ENCODE peak calls at places on chromosomes 3 and 15, in eight cellular contexts. C is spleen, I is fibroblast of the aortic adventitia, D is OCI-LY7, N is ovary, A is pancreas, M is lower leg skin, K is colonic mucosa. F is an unnamed sample.

GRCh38 chr3:190385835-190386688 is 1.9 kb upstream of the CLDN16 start:
- DNase-seq in C (no peak), M (no peak), K (no peak), D (no peak), N (no peak), I (peak; percentile 98), A (no peak), F (peak; percentile 94)

GRCh38 chr15:92864127-92864814 is 35.9 kb upstream of the CHD2 start:
- DNase-seq in I (no peak), N (no peak), A (no peak), C (no peak), D (peak; percentile 51), M (no peak), K (peak; percentile 3), F (no peak)

GRCh38 chr15:77710171-77710570 is 77.5 kb upstream of the LINGO1 start:
- DNase-seq in I (no peak), N (no peak), D (no peak), C (no peak), K (no peak), A (no peak), M (no peak), F (no peak)

GRCh38 chr3:125212509-125213372 is at the start of gene SLC12A8:
- DNase-seq in D (no peak), M (peak; percentile 84), A (peak; percentile 39), I (no peak), N (no peak), K (peak; percentile 66), C (no peak), F (no peak)

GRCh38 chr3:126878664-126879063 is 104.3 kb upstream of the PLXNA1 start:
- DNase-seq in A (no peak), N (peak; percentile 3), K (no peak), C (no peak), M (no peak), D (no peak), I (no peak), F (no peak)

GRCh38 chr3:10635446-10636076 is 130.2 kb upstream of the ATP2B2 start:
- DNase-seq in D (no peak), K (no peak), C (peak; percentile 22), A (no peak), N (no peak), M (peak; percentile 54), I (no peak), F (no peak)

GRCh38 chr3:72582211-72582878 is 265.9 kb downstream of the SHQ1 start:
- DNase-seq in C (no peak), K (no peak), I (no peak), M (no peak), A (peak; percentile 20), D (peak; percentile 13), N (no peak), F (no peak)

GRCh38 chr15:94709319-94709718 is 478.0 kb downstream of the MCTP2 start:
- DNase-seq in A (no peak), D (no peak), M (no peak), N (no peak), C (no peak), K (no peak), I (no peak), F (no peak)

GRCh38 chr3:128875556-128876120 is 3.8 kb upstream of the ACAD9 start:
- DNase-seq in I (no peak), M (no peak), K (peak; percentile 28), D (peak; percentile 54), N (no peak), A (no peak), C (peak; percentile 78), F (no peak)

GRCh38 chr3:59101091-59101738 is 51.4 kb upstream of the CFAP20DC start:
- DNase-seq in C (no peak), I (peak; percentile 61), D (no peak), A (no peak), K (no peak), M (no peak), N (no peak), F (peak; percentile 17)

GRCh38 chr15:101617390-101617965 is 34.7 kb downstream of the TM2D3 start:
- DNase-seq in A (no peak), I (peak; percentile 72), K (no peak), D (no peak), N (no peak), M (no peak), C (no peak), F (no peak)

GRCh38 chr3:125240496-125240895 is 27.9 kb upstream of the SLC12A8 start:
- DNase-seq in C (no peak), A (no peak), I (peak; percentile 30), D (no peak), K (no peak), N (no peak), M (no peak), F (no peak)

GRCh38 chr3:46298871-46299607 is 54.9 kb upstream of the CCR2 start:
- DNase-seq in K (no peak), M (no peak), I (no peak), D (no peak), C (no peak), N (no peak), A (no peak), F (no peak)

GRCh38 chr3:181176610-181177009 is 187.1 kb upstream of the DNAJC19 start:
- DNase-seq in D (peak; percentile 14), M (no peak), N (peak; percentile 56), C (no peak), A (peak; percentile 50), K (peak; percentile 52), I (peak; percentile 67), F (peak; percentile 59)

GRCh38 chr15:20353966-20354883 is 187.4 kb downstream of the GOLGA6L6 start:
- DNase-seq in C (peak; percentile 80), D (no peak), N (peak; percentile 31), M (peak; percentile 87), A (no peak), I (no peak), K (no peak), F (no peak)

GRCh38 chr3:65687741-65688140 is 351.0 kb downstream of the MAGI1 start:
- DNase-seq in N (no peak), K (no peak), M (no peak), C (no peak), I (no peak), D (no peak), A (no peak), F (no peak)

GRCh38 chr3:53261712-53262111 is 5.9 kb upstream of the TKT start:
- DNase-seq in C (peak; percentile 58), N (no peak), D (no peak), I (no peak), A (no peak), M (no peak), K (no peak), F (no peak)

GRCh38 chr3:129703913-129704312 is 97.4 kb upstream of the PLXND1 start:
- DNase-seq in A (no peak), N (no peak), D (no peak), M (no peak), K (no peak), C (no peak), I (peak; percentile 67), F (no peak)

GRCh38 chr15:40333922-40334492 is 6.7 kb downstream of the CCDC9B start:
- DNase-seq in D (peak; percentile 9), M (peak; percentile 91), N (peak; percentile 47), I (peak; percentile 64), C (peak; percentile 87), A (no peak), K (peak; percentile 47), F (peak; percentile 77)

GRCh38 chr15:29596266-29596665 is 226.0 kb downstream of the TJP1 start:
- DNase-seq in K (no peak), A (no peak), M (no peak), D (peak; percentile 2), N (no peak), C (no peak), I (peak; percentile 73), F (peak; percentile 32)

GRCh38 chr15:77066961-77067690 is 3.8 kb downstream of the TSPAN3 start:
- DNase-seq in A (no peak), C (no peak), N (no peak), K (no peak), I (no peak), D (no peak), M (no peak), F (no peak)

GRCh38 chr3:39637807-39638206 is 170.3 kb downstream of the MOBP start:
- DNase-seq in M (no peak), N (no peak), C (no peak), I (peak; percentile 31), D (no peak), A (no peak), K (no peak), F (peak; percentile 20)
- TF ChIP-seq CTCF in M (no peak), N (no peak), C (no peak), I (peak; percentile 24), D (peak; percentile 51), A (no peak), K (no peak), F (peak; percentile 29)

DNA sequence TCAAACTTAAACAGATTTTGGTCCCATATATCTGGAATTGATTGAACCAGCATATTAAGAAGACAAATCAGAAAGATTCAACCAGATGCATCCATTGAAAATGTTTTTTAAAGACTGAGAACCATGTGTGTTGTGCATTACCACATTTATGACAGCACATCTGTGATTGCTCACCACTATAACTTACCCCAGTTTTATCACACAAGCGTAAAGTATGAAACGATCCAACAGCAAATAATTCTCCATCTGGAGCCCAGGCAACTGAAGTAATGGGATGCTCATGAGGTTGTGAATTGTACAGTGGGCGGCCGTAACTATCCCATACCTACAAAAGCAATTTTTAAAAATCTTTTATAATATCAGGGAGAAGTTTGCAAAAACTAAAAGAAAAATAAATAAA is 43.2 kb downstream of the IFT80 start:
- DNase-seq in N (no peak), C (no peak), K (no peak), I (no peak), A (no peak), D (no peak), M (no peak), F (no peak)
- TF ChIP-seq CTCF in N (no peak), C (no peak), K (no peak), I (no peak), A (no peak), D (no peak), M (no peak), F (no peak)

DNA sequence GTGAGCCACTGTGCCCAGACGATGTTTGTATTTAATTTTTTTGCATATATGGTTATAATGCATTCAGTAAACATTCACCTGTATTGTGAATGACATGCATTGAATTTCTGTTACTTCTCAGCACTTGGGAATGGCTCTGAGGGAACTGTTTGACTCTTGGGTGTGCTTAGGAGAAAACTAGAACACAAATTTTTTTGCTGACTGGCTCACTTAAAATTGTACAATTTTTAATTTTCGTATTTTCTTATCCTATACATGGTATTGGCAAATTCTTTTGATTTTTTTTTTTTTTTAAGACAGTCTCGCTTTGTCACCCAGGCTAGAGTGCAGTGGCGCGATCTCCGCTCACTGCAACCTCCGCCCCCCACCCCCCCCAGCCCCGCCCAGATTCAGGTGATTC is 7.2 kb downstream of the ATP11B start:
- DNase-seq in D (no peak), A (no peak), N (no peak), K (no peak), C (no peak), I (no peak), M (no peak), F (no peak)
- TF ChIP-seq CTCF in D (no peak), A (no peak), N (no peak), K (no peak), C (no peak), I (no peak), M (no peak), F (no peak)

DNA sequence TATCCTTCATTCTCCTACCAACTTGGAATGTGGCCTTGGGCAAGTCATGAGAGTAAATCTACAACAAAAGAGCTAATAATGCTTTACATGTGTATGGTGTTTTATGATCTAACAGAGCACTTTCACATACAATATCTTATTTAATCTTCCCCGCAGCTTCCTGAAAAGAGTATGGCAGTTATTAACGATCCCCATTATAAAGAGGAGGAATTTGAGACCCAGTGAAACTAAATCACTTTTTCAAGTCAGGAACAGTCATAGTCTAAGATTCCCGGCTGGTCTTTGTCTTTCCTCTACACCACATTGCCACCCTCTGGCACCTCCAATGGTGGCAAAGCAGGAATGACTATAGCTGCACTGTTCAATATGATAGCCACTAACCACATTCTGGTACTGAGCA is 69.7 kb upstream of the CMSS1 start:
- DNase-seq in K (no peak), I (peak; percentile 44), D (no peak), C (no peak), M (no peak), A (no peak), N (no peak), F (peak; percentile 67)
- TF ChIP-seq CTCF in K (no peak), I (peak; percentile 45), D (no peak), C (no peak), M (no peak), A (no peak), N (no peak), F (peak; percentile 59)

F was measured in astrocyte of the spinal cord.